ENCODE peak calls at places on chromosomes 1 and 21, in five cellular contexts. N is stimulated activated CD4-positive, alpha-beta T cell treated with anti-CD3 and anti-CD28 coated beads, Interleukin-12 subunit alpha, Interleukin-12 subunit beta, amount 100 ng/mL, for 24 hours; S is NCI-H524; A is NAMALWA; P is left kidney. X is an unnamed sample.

GRCh38 chr1:201184734-201185453 is 5.7 kb upstream of the IGFN1 start:
- DNase-seq in N (no peak), S (no peak), A (no peak), P (peak; percentile 86), X (peak; percentile 58)

GRCh38 chr1:234944439-234945369 is 183.9 kb downstream of the TOMM20 start:
- DNase-seq in N (no peak), S (no peak), A (peak; percentile 47), P (no peak), X (no peak)

GRCh38 chr1:22872971-22873664 is 99.5 kb downstream of the LACTBL1 start:
- DNase-seq in N (no peak), S (no peak), A (no peak), P (peak; percentile 71), X (no peak)

GRCh38 chr1:107637101-107637500 is 327.9 kb downstream of the VAV3 start:
- DNase-seq in N (no peak), S (no peak), A (no peak), P (no peak), X (no peak)

GRCh38 chr1:168321945-168322344 is 41.3 kb downstream of the TBX19 start:
- DNase-seq in N (no peak), S (peak; percentile 49), A (peak; percentile 57), P (peak; percentile 7), X (peak; percentile 76)

GRCh38 chr1:46457178-46457577 is 32.5 kb upstream of the DMBX1 start:
- DNase-seq in N (no peak), S (no peak), A (no peak), P (no peak), X (no peak)

GRCh38 chr1:201489656-201490261 is 17.2 kb downstream of the CSRP1 start:
- DNase-seq in N (no peak), S (no peak), A (no peak), P (no peak), X (no peak)

GRCh38 chr1:94698759-94699502 is 121.2 kb upstream of the SLC44A3 start:
- DNase-seq in N (no peak), S (no peak), A (no peak), P (no peak), X (peak; percentile 13)

GRCh38 chr1:247385283-247385682 is 30.7 kb upstream of the NLRP3 start:
- DNase-seq in N (no peak), S (no peak), A (no peak), P (no peak), X (no peak)

GRCh38 chr1:238252033-238252802 is 361.5 kb upstream of the ZP4 start:
- DNase-seq in N (peak; percentile 20), S (peak; percentile 26), A (peak; percentile 60), P (peak; percentile 76), X (peak; percentile 73)

GRCh38 chr1:207024202-207025143 is 8.1 kb downstream of the C1orf116 start:
- DNase-seq in N (no peak), S (no peak), A (no peak), P (peak; percentile 39), X (no peak)

GRCh38 chr1:224245188-224245587 is 62.1 kb downstream of the DEGS1 start:
- DNase-seq in N (no peak), S (no peak), A (peak; percentile 29), P (peak; percentile 26), X (no peak)

GRCh38 chr1:244460195-244460594 is 878 bp upstream of the CATSPERE start:
- DNase-seq in N (peak; percentile 20), S (no peak), A (peak; percentile 38), P (no peak), X (peak; percentile 18)

GRCh38 chr1:168210312-168210711 is 15.5 kb upstream of the SFT2D2 start:
- DNase-seq in N (no peak), S (no peak), A (no peak), P (no peak), X (no peak)

GRCh38 chr1:25033828-25034451 is 103.9 kb upstream of the RUNX3 start:
- DNase-seq in N (no peak), S (no peak), A (no peak), P (peak; percentile 30), X (no peak)

GRCh38 chr1:163168053-163168452 is 34.7 kb downstream of the RGS5 start:
- DNase-seq in N (no peak), S (no peak), A (no peak), P (no peak), X (peak; percentile 73)

GRCh38 chr1:6692956-6693355 is 8.7 kb downstream of the DNAJC11 start:
- DNase-seq in N (no peak), S (no peak), A (no peak), P (no peak), X (no peak)

GRCh38 chr21:37225440-37225839 is 41.7 kb downstream of the VPS26C start:
- DNase-seq in N (peak; percentile 18), S (no peak), A (no peak), P (no peak), X (no peak)

GRCh38 chr1:169941982-169942830 is 48.5 kb upstream of the SCYL3 start:
- DNase-seq in N (no peak), S (no peak), A (no peak), P (peak; percentile 92), X (peak; percentile 34)

X was measured in NCI-H69.